ENCODE peak calls at places on chromosomes 7 and 10, in seven cellular contexts. One of them, this sample, is unnamed.

GRCh38 chr10:95480102-95480900 is 80.9 kb downstream of the SORBS1 start:
- DNase-seq in tibial nerve: peak
- DNase-seq in breast epithelium: no peak
- DNase-seq in transverse colon: no peak
- DNase-seq in lower leg skin: peak
- DNase-seq in heart left ventricle: peak
- DNase-seq in sigmoid colon: peak
- DNase-seq in this sample: no peak

GRCh38 chr7:51317582-51317910 is 937 bp upstream of the COBL start:
- DNase-seq in tibial nerve: no peak
- DNase-seq in breast epithelium: no peak
- DNase-seq in transverse colon: no peak
- DNase-seq in lower leg skin: no peak
- DNase-seq in heart left ventricle: no peak
- DNase-seq in sigmoid colon: peak
- DNase-seq in this sample: no peak

GRCh38 chr10:113381906-113382562 is 170.8 kb upstream of the HABP2 start:
- DNase-seq in tibial nerve: no peak
- DNase-seq in breast epithelium: no peak
- DNase-seq in transverse colon: no peak
- DNase-seq in lower leg skin: peak
- DNase-seq in heart left ventricle: no peak
- DNase-seq in sigmoid colon: no peak
- DNase-seq in this sample: no peak

GRCh38 chr10:69955897-69956832 is 96.5 kb upstream of the MACROH2A2 start:
- DNase-seq in tibial nerve: no peak
- DNase-seq in breast epithelium: no peak
- DNase-seq in transverse colon: no peak
- DNase-seq in lower leg skin: peak
- DNase-seq in heart left ventricle: no peak
- DNase-seq in sigmoid colon: peak
- DNase-seq in this sample: no peak

GRCh38 chr7:28191751-28192150 is 11.2 kb upstream of the JAZF1 start:
- DNase-seq in tibial nerve: no peak
- DNase-seq in breast epithelium: no peak
- DNase-seq in transverse colon: no peak
- DNase-seq in lower leg skin: no peak
- DNase-seq in heart left ventricle: no peak
- DNase-seq in sigmoid colon: no peak
- DNase-seq in this sample: no peak

GRCh38 chr10:116780691-116781205 is 38.4 kb upstream of the HSPA12A start:
- DNase-seq in tibial nerve: no peak
- DNase-seq in breast epithelium: no peak
- DNase-seq in transverse colon: no peak
- DNase-seq in lower leg skin: no peak
- DNase-seq in heart left ventricle: no peak
- DNase-seq in sigmoid colon: no peak
- DNase-seq in this sample: no peak

GRCh38 chr10:72736176-72736795 is 44.3 kb downstream of the MCU start:
- DNase-seq in tibial nerve: no peak
- DNase-seq in breast epithelium: no peak
- DNase-seq in transverse colon: no peak
- DNase-seq in lower leg skin: no peak
- DNase-seq in heart left ventricle: no peak
- DNase-seq in sigmoid colon: no peak
- DNase-seq in this sample: no peak

GRCh38 chr10:76786673-76787072 is 850.9 kb downstream of the KCNMA1 start:
- DNase-seq in tibial nerve: no peak
- DNase-seq in breast epithelium: no peak
- DNase-seq in transverse colon: no peak
- DNase-seq in lower leg skin: no peak
- DNase-seq in heart left ventricle: no peak
- DNase-seq in sigmoid colon: no peak
- DNase-seq in this sample: no peak

GRCh38 chr10:91864744-91865143 is 44.5 kb downstream of the FGFBP3 start:
- DNase-seq in tibial nerve: no peak
- DNase-seq in breast epithelium: no peak
- DNase-seq in transverse colon: no peak
- DNase-seq in lower leg skin: no peak
- DNase-seq in heart left ventricle: no peak
- DNase-seq in sigmoid colon: no peak
- DNase-seq in this sample: no peak

GRCh38 chr10:132981173-132981555 is 38.8 kb upstream of the CFAP46 start:
- DNase-seq in tibial nerve: no peak
- DNase-seq in breast epithelium: no peak
- DNase-seq in transverse colon: no peak
- DNase-seq in lower leg skin: no peak
- DNase-seq in heart left ventricle: no peak
- DNase-seq in sigmoid colon: no peak
- DNase-seq in this sample: no peak

GRCh38 chr10:128210215-128211063 is 84.2 kb upstream of the MKI67 start:
- DNase-seq in tibial nerve: peak
- DNase-seq in breast epithelium: peak
- DNase-seq in transverse colon: peak
- DNase-seq in lower leg skin: peak
- DNase-seq in heart left ventricle: peak
- DNase-seq in sigmoid colon: peak
- DNase-seq in this sample: peak

GRCh38 chr7:21911341-21911875 is 34.3 kb downstream of the CDCA7L start:
- DNase-seq in tibial nerve: no peak
- DNase-seq in breast epithelium: no peak
- DNase-seq in transverse colon: no peak
- DNase-seq in lower leg skin: no peak
- DNase-seq in heart left ventricle: no peak
- DNase-seq in sigmoid colon: no peak
- DNase-seq in this sample: no peak

GRCh38 chr7:28483112-28483511 is 70.8 kb downstream of the CREB5 start:
- DNase-seq in tibial nerve: no peak
- DNase-seq in breast epithelium: no peak
- DNase-seq in transverse colon: no peak
- DNase-seq in lower leg skin: no peak
- DNase-seq in heart left ventricle: no peak
- DNase-seq in sigmoid colon: no peak
- DNase-seq in this sample: no peak

GRCh38 chr10:109853922-109854321 is 69.4 kb downstream of the XPNPEP1 start:
- DNase-seq in tibial nerve: no peak
- DNase-seq in breast epithelium: no peak
- DNase-seq in transverse colon: no peak
- DNase-seq in lower leg skin: no peak
- DNase-seq in heart left ventricle: no peak
- DNase-seq in sigmoid colon: no peak
- DNase-seq in this sample: no peak

GRCh38 chr10:25356609-25357008 is 181.8 kb downstream of the GPR158 start:
- DNase-seq in tibial nerve: no peak
- DNase-seq in breast epithelium: no peak
- DNase-seq in transverse colon: no peak
- DNase-seq in lower leg skin: no peak
- DNase-seq in heart left ventricle: no peak
- DNase-seq in sigmoid colon: no peak
- DNase-seq in this sample: no peak

GRCh38 chr10:565676-566075 is 123.8 kb downstream of the DIP2C start:
- DNase-seq in tibial nerve: no peak
- DNase-seq in breast epithelium: no peak
- DNase-seq in transverse colon: no peak
- DNase-seq in lower leg skin: peak
- DNase-seq in heart left ventricle: no peak
- DNase-seq in sigmoid colon: no peak
- DNase-seq in this sample: no peak
- H3K4me3 ChIP-seq in tibial nerve: no peak
- H3K4me3 ChIP-seq in breast epithelium: no peak
- H3K4me3 ChIP-seq in transverse colon: no peak
- H3K4me3 ChIP-seq in lower leg skin: no peak
- H3K4me3 ChIP-seq in heart left ventricle: no peak
- H3K4me3 ChIP-seq in sigmoid colon: no peak
- H3K4me3 ChIP-seq in this sample: no peak

DNA sequence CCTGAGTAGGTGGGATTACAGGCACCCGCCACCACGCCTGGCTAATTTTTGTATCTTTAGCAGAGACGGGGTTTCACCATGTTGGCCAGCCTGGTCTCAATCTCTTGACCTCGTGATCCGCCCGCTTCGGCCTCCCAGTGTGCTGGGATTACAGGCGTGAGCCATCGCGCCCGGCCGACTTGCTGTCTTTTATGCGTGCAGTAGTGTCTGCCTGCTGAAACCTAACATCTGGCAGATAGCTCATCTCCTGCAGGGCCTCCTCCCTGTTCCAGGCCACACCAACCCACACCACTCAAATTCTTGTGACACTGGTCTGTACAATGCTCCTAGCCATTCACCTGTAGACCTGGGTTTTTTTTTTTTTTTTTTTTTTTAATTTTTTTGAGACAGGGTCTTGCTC is 41.5 kb downstream of the BAIAP2L1 start:
- DNase-seq in tibial nerve: no peak
- DNase-seq in breast epithelium: no peak
- DNase-seq in transverse colon: no peak
- DNase-seq in lower leg skin: peak
- DNase-seq in heart left ventricle: no peak
- DNase-seq in sigmoid colon: no peak
- DNase-seq in this sample: no peak
- TF ChIP-seq POLR2A in tibial nerve: no peak
- TF ChIP-seq POLR2A in breast epithelium: no peak
- TF ChIP-seq POLR2A in transverse colon: no peak
- TF ChIP-seq POLR2A in lower leg skin: no peak
- TF ChIP-seq POLR2A in heart left ventricle: no peak
- TF ChIP-seq POLR2A in sigmoid colon: no peak
- TF ChIP-seq POLR2A in this sample: no peak

GRCh38 chr7:41698726-41699125 is 4.2 kb downstream of the INHBA start:
- DNase-seq in tibial nerve: no peak
- DNase-seq in breast epithelium: no peak
- DNase-seq in transverse colon: no peak
- DNase-seq in lower leg skin: no peak
- DNase-seq in heart left ventricle: peak
- DNase-seq in sigmoid colon: no peak
- DNase-seq in this sample: no peak

GRCh38 chr7:41698114-41698513 is 4.8 kb downstream of the INHBA start:
- DNase-seq in tibial nerve: no peak
- DNase-seq in breast epithelium: no peak
- DNase-seq in transverse colon: no peak
- DNase-seq in lower leg skin: no peak
- DNase-seq in heart left ventricle: no peak
- DNase-seq in sigmoid colon: no peak
- DNase-seq in this sample: no peak

GRCh38 chr7:41695661-41696322 is 7.1 kb downstream of the INHBA start:
- DNase-seq in tibial nerve: no peak
- DNase-seq in breast epithelium: no peak
- DNase-seq in transverse colon: no peak
- DNase-seq in lower leg skin: no peak
- DNase-seq in heart left ventricle: no peak
- DNase-seq in sigmoid colon: no peak
- DNase-seq in this sample: no peak

GRCh38 chr7:41694490-41694889 is 8.4 kb downstream of the INHBA start:
- DNase-seq in tibial nerve: no peak
- DNase-seq in breast epithelium: no peak
- DNase-seq in transverse colon: no peak
- DNase-seq in lower leg skin: no peak
- DNase-seq in heart left ventricle: no peak
- DNase-seq in sigmoid colon: no peak
- DNase-seq in this sample: no peak

GRCh38 chr7:41696323-41696916 is 6.5 kb downstream of the INHBA start:
- DNase-seq in tibial nerve: peak
- DNase-seq in breast epithelium: no peak
- DNase-seq in transverse colon: peak
- DNase-seq in lower leg skin: peak
- DNase-seq in heart left ventricle: peak
- DNase-seq in sigmoid colon: peak
- DNase-seq in this sample: peak
- H3K4me3 ChIP-seq in tibial nerve: peak
- H3K4me3 ChIP-seq in breast epithelium: peak
- H3K4me3 ChIP-seq in transverse colon: no peak
- H3K4me3 ChIP-seq in lower leg skin: no peak
- H3K4me3 ChIP-seq in heart left ventricle: no peak
- H3K4me3 ChIP-seq in sigmoid colon: peak
- H3K4me3 ChIP-seq in this sample: peak

GRCh38 chr7:74026406-74027123 is 1.4 kb upstream of the ELN start:
- DNase-seq in tibial nerve: peak
- DNase-seq in breast epithelium: peak
- DNase-seq in transverse colon: peak
- DNase-seq in lower leg skin: peak
- DNase-seq in heart left ventricle: peak
- DNase-seq in sigmoid colon: peak
- DNase-seq in this sample: peak
- TF ChIP-seq POLR2A in tibial nerve: no peak
- TF ChIP-seq POLR2A in breast epithelium: no peak
- TF ChIP-seq POLR2A in transverse colon: no peak
- TF ChIP-seq POLR2A in lower leg skin: no peak
- TF ChIP-seq POLR2A in heart left ventricle: no peak
- TF ChIP-seq POLR2A in sigmoid colon: no peak
- TF ChIP-seq POLR2A in this sample: no peak

DNA sequence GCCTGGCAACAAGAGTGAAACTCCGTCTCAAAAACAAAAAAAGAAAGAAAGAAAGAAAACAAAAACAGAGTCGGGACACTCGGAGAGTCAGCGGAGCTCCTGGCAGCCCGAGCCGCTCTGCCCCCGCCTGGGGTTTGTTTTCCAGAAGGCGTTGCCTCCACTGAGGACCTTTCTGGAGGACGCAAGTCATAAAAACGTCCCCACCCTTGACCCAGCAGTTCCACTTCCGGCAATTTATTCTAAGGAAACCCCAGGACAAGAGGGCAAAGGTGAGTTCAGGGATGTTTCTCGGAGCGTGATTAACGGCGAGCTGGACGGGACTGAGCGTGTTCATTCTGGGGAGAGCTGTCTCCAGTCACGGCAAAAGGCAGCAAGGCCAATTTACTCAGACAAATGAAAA is 27.0 kb upstream of the SUN1 start:
- DNase-seq in tibial nerve: peak
- DNase-seq in breast epithelium: no peak
- DNase-seq in transverse colon: peak
- DNase-seq in lower leg skin: peak
- DNase-seq in heart left ventricle: no peak
- DNase-seq in sigmoid colon: no peak
- DNase-seq in this sample: peak
- H3K4me3 ChIP-seq in tibial nerve: no peak
- H3K4me3 ChIP-seq in breast epithelium: no peak
- H3K4me3 ChIP-seq in transverse colon: no peak
- H3K4me3 ChIP-seq in lower leg skin: no peak
- H3K4me3 ChIP-seq in heart left ventricle: no peak
- H3K4me3 ChIP-seq in sigmoid colon: no peak
- H3K4me3 ChIP-seq in this sample: no peak

GRCh38 chr10:8055420-8056349 is 1.2 kb downstream of the GATA3 start:
- DNase-seq in tibial nerve: no peak
- DNase-seq in breast epithelium: peak
- DNase-seq in transverse colon: no peak
- DNase-seq in lower leg skin: peak
- DNase-seq in heart left ventricle: no peak
- DNase-seq in sigmoid colon: no peak
- DNase-seq in this sample: no peak
- TF ChIP-seq POLR2A in tibial nerve: no peak
- TF ChIP-seq POLR2A in breast epithelium: no peak
- TF ChIP-seq POLR2A in transverse colon: no peak
- TF ChIP-seq POLR2A in lower leg skin: no peak
- TF ChIP-seq POLR2A in heart left ventricle: no peak
- TF ChIP-seq POLR2A in sigmoid colon: no peak
- TF ChIP-seq POLR2A in this sample: no peak

GRCh38 chr7:45073843-45074737 is 14.7 kb downstream of the NACAD start:
- DNase-seq in tibial nerve: no peak
- DNase-seq in breast epithelium: peak
- DNase-seq in transverse colon: no peak
- DNase-seq in lower leg skin: no peak
- DNase-seq in heart left ventricle: peak
- DNase-seq in sigmoid colon: no peak
- DNase-seq in this sample: no peak
- H3K4me3 ChIP-seq in tibial nerve: no peak
- H3K4me3 ChIP-seq in breast epithelium: no peak
- H3K4me3 ChIP-seq in transverse colon: no peak
- H3K4me3 ChIP-seq in lower leg skin: no peak
- H3K4me3 ChIP-seq in heart left ventricle: no peak
- H3K4me3 ChIP-seq in sigmoid colon: no peak
- H3K4me3 ChIP-seq in this sample: no peak

This sample was measured in ovary.